ENCODE peak calls at places on chromosomes 3 and 15, in five cellular contexts. J is GM12865, I is astrocyte of the spinal cord, U is kidney, Y is heart right ventricle. L is an unnamed sample.
A peak's percentile ranks its signal among the peaks of the same experiment; 100 is the strongest.

GRCh38 chr3:1967525-1967924 is 131.1 kb upstream of the CNTN4 start:
- DNase-seq in J (no peak), I (no peak), U (no peak), Y (no peak), L (no peak)

GRCh38 chr15:57213783-57214366 is 162.4 kb upstream of the CGNL1 start:
- DNase-seq in J (peak; percentile 36), I (peak; percentile 67), U (no peak), Y (peak; percentile 9), L (no peak)

GRCh38 chr3:155554777-155555445 is 190.0 kb downstream of the PLCH1 start:
- DNase-seq in J (peak; percentile 13), I (no peak), U (no peak), Y (no peak), L (no peak)

GRCh38 chr3:13579089-13579488 is 30.2 kb downstream of the FBLN2 start:
- DNase-seq in J (no peak), I (peak; percentile 73), U (no peak), Y (no peak), L (no peak)

GRCh38 chr3:194875581-194876402 is 190.1 kb downstream of the FAM43A start:
- DNase-seq in J (no peak), I (no peak), U (no peak), Y (no peak), L (no peak)

GRCh38 chr3:14418670-14419250 is 16.4 kb downstream of the SLC6A6 start:
- DNase-seq in J (no peak), I (no peak), U (no peak), Y (no peak), L (peak; percentile 83)

GRCh38 chr15:62464705-62465104 is 299.6 kb upstream of the C2CD4B start:
- DNase-seq in J (no peak), I (peak; percentile 20), U (no peak), Y (no peak), L (no peak)

GRCh38 chr3:100107227-100107626 is 7.1 kb downstream of the FILIP1L start:
- DNase-seq in J (no peak), I (peak; percentile 35), U (no peak), Y (no peak), L (no peak)

GRCh38 chr3:184561329-184562145 is at the start of gene EPHB3:
- DNase-seq in J (peak; percentile 79), I (peak; percentile 99), U (peak; percentile 99), Y (peak; percentile 98), L (peak; percentile 99)
- H3K4me3 ChIP-seq in J (no peak within 1 kb of the TSS), I (peak within 1 kb of the TSS; percentile 47), U (peak within 1 kb of the TSS; percentile 58), Y (peak within 1 kb of the TSS; percentile 60), L (peak within 1 kb of the TSS; percentile 67)

GRCh38 chr3:197002701-197003454 is 26.7 kb downstream of the MELTF start:
- DNase-seq in J (peak; percentile 91), I (peak; percentile 47), U (peak; percentile 94), Y (peak; percentile 62), L (peak; percentile 96)
- TF ChIP-seq CTCF in J (peak; percentile 74), I (peak; percentile 62), U (peak; percentile 76), Y (peak; percentile 76), L (peak; percentile 70)

GRCh38 chr3:122064318-122064717 is 9.2 kb downstream of the CD86 start:
- DNase-seq in J (no peak), I (no peak), U (no peak), Y (no peak), L (no peak)

GRCh38 chr3:122063908-122064307 is 8.7 kb downstream of the CD86 start:
- DNase-seq in J (peak; percentile 35), I (no peak), U (no peak), Y (no peak), L (no peak)

GRCh38 chr3:122067588-122068240 is 12.6 kb downstream of the CD86 start:
- DNase-seq in J (peak; percentile 74), I (no peak), U (no peak), Y (no peak), L (no peak)

GRCh38 chr3:122066331-122067213 is 11.4 kb downstream of the CD86 start:
- DNase-seq in J (peak; percentile 40), I (no peak), U (no peak), Y (no peak), L (no peak)

DNA sequence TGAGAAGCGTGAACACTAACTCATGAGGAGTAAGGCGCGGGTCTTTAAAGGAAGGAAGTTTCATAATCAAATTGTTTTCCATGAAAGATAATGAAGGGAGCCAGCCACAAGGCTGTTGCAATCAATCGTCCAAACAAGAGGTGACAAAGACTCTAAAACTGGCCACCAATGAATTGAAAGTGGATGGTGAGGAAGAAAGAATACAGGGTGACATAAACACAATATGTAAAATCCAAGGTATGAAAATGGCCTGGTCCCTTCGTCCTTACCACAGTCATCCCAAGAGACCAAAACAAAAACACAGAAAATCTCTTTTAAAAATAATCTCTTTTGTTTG is 12.0 kb downstream of the CD86 start:
- DNase-seq in J (peak; percentile 61), I (no peak), U (no peak), Y (no peak), L (no peak)
- H3K4me3 ChIP-seq in J (peak overlapping the region; percentile 49), I (no peak overlapping the region), U (no peak overlapping the region), Y (no peak overlapping the region), L (no peak overlapping the region)

DNA sequence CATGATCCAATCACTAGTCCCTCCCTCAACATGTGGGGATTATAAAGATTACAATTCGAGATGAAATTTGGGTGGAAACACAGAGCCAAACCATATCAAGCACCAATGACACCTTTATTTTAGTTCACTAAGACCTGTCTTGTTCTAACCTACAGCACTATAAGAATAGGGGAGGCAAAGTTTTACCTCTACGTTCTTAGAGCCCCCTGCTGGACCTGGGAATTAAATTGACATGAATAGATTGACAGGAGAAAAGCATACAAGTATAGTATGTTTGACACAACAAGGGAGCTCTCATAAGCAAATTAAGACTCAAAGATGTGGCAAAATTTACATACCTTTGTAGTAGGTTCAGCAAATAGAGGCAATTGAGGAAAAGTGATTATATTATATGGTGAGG is 974.4 kb upstream of the ALCAM start:
- DNase-seq in J (no peak), I (no peak), U (no peak), Y (no peak), L (no peak)
- TF ChIP-seq CTCF in J (no peak), I (no peak), U (no peak), Y (no peak), L (no peak)

GRCh38 chr3:35664460-35664919 is 25.2 kb downstream of the ARPP21 start:
- DNase-seq in J (peak; percentile 32), I (peak; percentile 90), U (peak; percentile 82), Y (peak; percentile 60), L (peak; percentile 59)
- H3K4me3 ChIP-seq in J (no peak overlapping the region), I (no peak overlapping the region), U (peak overlapping the region; percentile 45), Y (no peak overlapping the region), L (no peak overlapping the region)

GRCh38 chr15:60672400-60672799 is 193.5 kb upstream of the ICE2 start:
- DNase-seq in J (peak; percentile 68), I (no peak), U (no peak), Y (no peak), L (no peak)
- TF ChIP-seq CTCF in J (peak; percentile 26), I (no peak), U (no peak), Y (no peak), L (no peak)

GRCh38 chr3:93979850-93980677 is at the start of gene ARL13B:
- DNase-seq in J (peak; percentile 98), I (peak; percentile 99), U (peak; percentile 99), Y (peak; percentile 98), L (peak; percentile 98)

GRCh38 chr3:93983408-93983807 is 3.5 kb downstream of the ARL13B start:
- DNase-seq in J (no peak), I (no peak), U (no peak), Y (no peak), L (no peak)

GRCh38 chr3:93984618-93985017 is 4.7 kb downstream of the ARL13B start:
- DNase-seq in J (no peak), I (no peak), U (no peak), Y (no peak), L (no peak)

GRCh38 chr3:93981649-93982048 is 1.7 kb downstream of the ARL13B start:
- DNase-seq in J (no peak), I (no peak), U (no peak), Y (no peak), L (no peak)
- H3K4me3 ChIP-seq in J (no peak overlapping the region), I (no peak overlapping the region), U (no peak overlapping the region), Y (no peak overlapping the region), L (no peak overlapping the region)

GRCh38 chr15:31141792-31142191 is 40.3 kb upstream of the TRPM1 start:
- DNase-seq in J (no peak), I (no peak), U (no peak), Y (no peak), L (no peak)

GRCh38 chr15:31147943-31148621 is 46.6 kb upstream of the TRPM1 start:
- DNase-seq in J (no peak), I (no peak), U (no peak), Y (no peak), L (no peak)

GRCh38 chr15:31147456-31147855 is 45.9 kb upstream of the TRPM1 start:
- DNase-seq in J (no peak), I (no peak), U (no peak), Y (no peak), L (no peak)

GRCh38 chr15:31148622-31149505 is 47.3 kb upstream of the TRPM1 start:
- DNase-seq in J (no peak), I (no peak), U (no peak), Y (no peak), L (no peak)

DNA sequence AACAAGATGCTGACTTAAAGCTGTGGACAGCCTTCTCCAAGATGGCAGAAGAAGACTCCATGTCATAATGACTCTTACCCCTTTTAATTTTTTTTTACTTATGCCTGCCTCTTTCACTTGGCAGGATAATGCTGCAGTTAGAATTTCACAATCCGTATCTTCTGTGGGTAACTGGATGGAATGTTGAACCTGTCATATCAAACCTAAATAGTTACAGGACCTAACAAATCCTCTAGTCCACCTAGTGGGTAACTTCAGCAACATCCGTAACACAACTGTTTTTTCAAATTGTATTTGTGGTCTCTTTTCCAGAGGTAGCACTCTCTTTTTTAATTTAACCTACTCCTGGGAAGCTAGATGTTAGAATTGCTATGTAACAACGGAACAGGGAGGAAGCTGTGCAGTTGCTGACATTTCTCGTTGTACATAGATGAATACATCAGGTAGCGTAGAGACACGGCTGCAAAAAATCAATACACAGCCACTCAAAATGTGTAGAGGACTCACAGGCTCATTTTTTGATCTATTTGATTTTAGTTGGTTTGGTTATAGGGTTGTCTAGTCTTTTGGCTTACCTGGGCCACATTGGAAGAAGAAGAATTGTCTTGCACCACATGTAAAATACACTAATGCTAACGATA is 43.9 kb upstream of the TRPM1 start:
- DNase-seq in J (no peak), I (no peak), U (no peak), Y (no peak), L (no peak)
- TF ChIP-seq CTCF in J (peak; percentile 9), I (peak; percentile 18), U (no peak), Y (no peak), L (no peak)

DNA sequence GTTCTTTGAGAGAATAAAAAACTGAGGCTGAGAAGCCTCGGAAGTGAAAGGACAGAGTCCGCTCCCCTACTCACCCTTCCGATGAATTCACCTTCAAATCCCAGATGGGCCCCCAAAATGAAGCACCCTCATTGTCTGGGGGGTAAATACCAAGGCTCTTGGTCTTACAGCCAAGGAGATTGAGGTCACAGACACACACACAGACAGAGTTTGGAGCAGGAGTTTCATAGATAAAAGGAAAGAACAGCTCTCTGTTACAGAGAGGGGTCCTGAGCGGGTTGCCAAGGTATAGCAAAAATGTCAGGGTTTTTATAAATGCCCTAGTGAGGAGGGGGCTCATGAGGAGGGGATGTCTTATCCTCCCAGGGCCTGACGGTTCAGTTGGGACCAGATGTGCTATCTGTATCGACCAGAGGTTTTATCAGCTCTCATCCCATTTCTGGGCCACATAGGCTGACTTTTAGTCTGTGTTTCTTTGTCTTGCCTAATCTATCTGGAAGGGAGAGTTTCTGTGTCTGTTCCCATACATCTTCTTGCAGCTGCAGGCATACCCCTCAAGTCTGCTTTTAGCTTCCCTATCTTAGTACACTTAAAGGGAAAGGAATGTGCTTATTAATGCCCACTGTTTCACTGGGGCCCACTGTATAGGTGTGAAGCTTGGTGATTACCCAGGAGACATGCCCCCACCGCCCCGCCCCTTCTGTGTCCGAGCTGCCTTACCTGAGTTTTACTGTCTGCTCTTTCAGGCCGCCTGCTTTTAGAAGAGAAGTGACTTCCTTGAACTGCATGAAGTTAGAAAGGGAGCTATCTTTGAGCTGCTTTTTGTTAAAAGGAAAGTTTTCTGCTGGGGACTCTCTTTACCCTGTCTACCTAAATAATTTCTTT is 66.8 kb upstream of the ATP11B start:
- DNase-seq in J (no peak), I (peak; percentile 11), U (no peak), Y (no peak), L (no peak)
- H3K4me3 ChIP-seq in J (no peak overlapping the region), I (peak overlapping the region; percentile 18), U (peak overlapping the region; percentile 38), Y (no peak overlapping the region), L (no peak overlapping the region)

L was measured in upper lobe of right lung.